ENCODE peak calls at places on chromosomes 3 and 15, in ten cellular contexts. U is substantia nigra; B is fibroblast of pulmonary artery; Z is stimulated activated CD4-positive, alpha-beta T cell treated with anti-CD3 and anti-CD28 coated beads, Interleukin-1b, Interleukin-23, amount 100 ng/mL, for 24 hours; W is Peyer's patch; P is HuH-7; K is small intestine; H is naive thymus-derived CD8-positive, alpha-beta T cell; J is glutamatergic neuron; V is NCI-H526. I is an unnamed sample.

GRCh38 chr3:4589475-4590111 is 96.4 kb downstream of the ITPR1 start:
- DNase-seq in K (no peak), U (no peak), Z (no peak), W (no peak), V (no peak), B (no peak), P (no peak), J (no peak), H (no peak), I (no peak)

GRCh38 chr15:53453253-53454105 is 306.0 kb downstream of the WDR72 start:
- DNase-seq in J (no peak), Z (no peak), H (no peak), B (no peak), P (no peak), W (no peak), U (no peak), V (no peak), K (peak), I (no peak)

GRCh38 chr15:73844356-73844755 is 29.0 kb upstream of the TBC1D21 start:
- DNase-seq in B (peak), U (no peak), K (no peak), V (no peak), J (no peak), Z (no peak), P (no peak), H (no peak), W (no peak), I (no peak)

GRCh38 chr3:31462050-31462569 is 70.6 kb upstream of the STT3B start:
- DNase-seq in V (no peak), Z (no peak), U (no peak), H (peak), W (no peak), J (no peak), B (peak), P (peak), K (peak), I (no peak)

GRCh38 chr3:114496021-114496434 is 202.2 kb downstream of the TIGIT start:
- DNase-seq in W (no peak), V (no peak), P (no peak), K (no peak), U (no peak), B (peak), H (no peak), Z (no peak), J (no peak), I (no peak)

GRCh38 chr3:58350627-58351013 is 17.9 kb downstream of the PXK start:
- DNase-seq in K (no peak), V (no peak), W (no peak), P (no peak), Z (no peak), U (no peak), H (no peak), J (no peak), B (peak), I (no peak)

GRCh38 chr3:195809796-195810454 is 1.8 kb downstream of the MUC4 start:
- DNase-seq in V (no peak), J (no peak), U (no peak), Z (no peak), P (no peak), W (no peak), K (no peak), H (peak), B (no peak), I (no peak)

GRCh38 chr3:64490180-64490579 is 197.6 kb downstream of the ADAMTS9 start:
- DNase-seq in B (no peak), K (no peak), J (no peak), Z (no peak), W (no peak), V (no peak), P (no peak), H (no peak), U (no peak), I (no peak)

GRCh38 chr3:129160891-129161859 is at the start of gene ISY1:
- DNase-seq in Z (peak), H (peak), K (peak), W (peak), U (peak), V (peak), J (peak), P (peak), B (peak), I (peak)

GRCh38 chr15:62440731-62441130 is 275.6 kb upstream of the C2CD4B start:
- DNase-seq in V (no peak), U (no peak), K (no peak), J (no peak), H (no peak), B (no peak), P (no peak), Z (no peak), W (no peak), I (no peak)

GRCh38 chr3:98811048-98811447 is 47.9 kb downstream of the ST3GAL6 start:
- DNase-seq in V (no peak), W (no peak), K (no peak), Z (no peak), U (no peak), H (no peak), J (no peak), B (no peak), P (peak), I (no peak)

GRCh38 chr3:150544040-150544439 is 2.3 kb downstream of the SERP1 start:
- DNase-seq in K (peak), W (no peak), P (no peak), U (no peak), H (no peak), J (no peak), V (no peak), B (peak), Z (no peak), I (no peak)

GRCh38 chr15:70387993-70388392 is 290.3 kb upstream of the TLE3 start:
- DNase-seq in V (no peak), H (no peak), B (no peak), U (no peak), J (no peak), K (no peak), P (no peak), W (no peak), Z (no peak), I (no peak)

GRCh38 chr15:45320581-45320980 is 57.8 kb downstream of the GATM start:
- DNase-seq in U (no peak), B (no peak), H (no peak), J (no peak), V (no peak), W (no peak), P (no peak), Z (no peak), K (peak), I (no peak)

GRCh38 chr15:29242466-29243242 is 27.0 kb downstream of the NSMCE3 start:
- DNase-seq in U (peak), H (no peak), P (no peak), V (no peak), W (no peak), K (no peak), Z (no peak), J (peak), B (peak), I (no peak)

GRCh38 chr15:22942306-22942855 is 37.8 kb downstream of the CYFIP1 start:
- DNase-seq in U (no peak), W (no peak), J (no peak), H (no peak), Z (no peak), B (no peak), V (no peak), K (no peak), P (no peak), I (no peak)

GRCh38 chr3:134911611-134912604 is 116.8 kb downstream of the EPHB1 start:
- DNase-seq in Z (no peak), U (no peak), K (no peak), P (no peak), H (no peak), W (no peak), J (no peak), B (no peak), V (peak), I (no peak)

GRCh38 chr3:99659965-99660364 is 21.6 kb downstream of the COL8A1 start:
- DNase-seq in B (peak), U (no peak), H (no peak), W (no peak), P (no peak), Z (no peak), K (no peak), V (no peak), J (no peak), I (no peak)

GRCh38 chr3:118960876-118961275 is 73.8 kb downstream of the IGSF11 start:
- DNase-seq in W (no peak), H (no peak), V (no peak), P (no peak), Z (no peak), K (no peak), B (no peak), J (no peak), U (no peak), I (no peak)

GRCh38 chr3:112530573-112530972 is 31.2 kb downstream of the ATG3 start:
- DNase-seq in B (no peak), P (no peak), U (no peak), W (no peak), K (no peak), V (no peak), Z (no peak), H (no peak), J (no peak), I (no peak)

GRCh38 chr3:190499157-190499556 is 14.7 kb upstream of the IL1RAP start:
- DNase-seq in U (no peak), K (no peak), Z (no peak), B (no peak), H (no peak), W (no peak), V (no peak), J (no peak), P (no peak), I (no peak)

GRCh38 chr3:142981901-142982773 is 18.7 kb upstream of the PAQR9 start:
- DNase-seq in P (no peak), J (no peak), Z (no peak), K (no peak), W (no peak), U (no peak), H (no peak), V (no peak), B (no peak), I (no peak)

GRCh38 chr15:95175914-95176658 is 944.7 kb downstream of the MCTP2 start:
- DNase-seq in W (no peak), U (no peak), K (no peak), Z (no peak), J (no peak), P (no peak), H (no peak), B (peak), V (no peak), I (no peak)

GRCh38 chr3:71254658-71255057 is 328.9 kb downstream of the FOXP1 start:
- DNase-seq in K (peak), P (no peak), Z (no peak), V (no peak), U (no peak), H (no peak), W (no peak), J (no peak), B (peak), I (no peak)

GRCh38 chr3:52446631-52447511 is 2.0 kb upstream of the SEMA3G start:
- DNase-seq in J (peak), P (peak), K (peak), U (no peak), H (peak), Z (peak), W (peak), B (peak), V (peak), I (peak)

GRCh38 chr3:15427182-15427880 is at the start of the genes EAF1 and METTL6:
- DNase-seq in B (peak), Z (peak), H (peak), U (peak), W (peak), P (peak), J (peak), K (peak), V (peak), I (peak)

GRCh38 chr3:170418422-170419300 is at the start of gene CLDN11:
- DNase-seq in Z (no peak), W (peak), P (peak), V (peak), H (no peak), K (no peak), J (peak), B (no peak), U (peak), I (peak)

GRCh38 chr15:72197460-72198409 is at the start of gene GRAMD2A:
- DNase-seq in H (no peak), U (no peak), W (peak), J (peak), P (peak), V (no peak), K (peak), Z (no peak), B (peak), I (no peak)

GRCh38 chr15:98954411-98954810 is 53.2 kb downstream of the PGPEP1L start:
- DNase-seq in U (peak), Z (no peak), W (no peak), V (no peak), H (no peak), K (no peak), P (no peak), B (peak), J (no peak), I (peak)